ENCODE peak calls at places on chromosome 11, in six cellular contexts. Z, W, T, V, S and Q are unnamed samples.

GRCh38 chr11:122140535-122140934 is 24.5 kb upstream of the BLID start:
- DNase-seq in S (no peak), W (no peak), V (no peak), T (no peak), Z (no peak), Q (no peak)

GRCh38 chr11:27934830-27935145 is 173.2 kb downstream of the KIF18A start:
- DNase-seq in V (peak; percentile 4), W (no peak), Z (no peak), T (no peak), S (no peak), Q (no peak)

GRCh38 chr11:120215634-120216033 is 4.8 kb downstream of the OAF start:
- DNase-seq in S (no peak), V (no peak), T (no peak), W (no peak), Z (peak; percentile 39), Q (no peak)

GRCh38 chr11:9004310-9004945 is 627 bp upstream of the NRIP3 start:
- DNase-seq in V (no peak), S (no peak), Z (peak; percentile 17), W (peak; percentile 81), T (no peak), Q (no peak)

GRCh38 chr11:47400813-47401279 is 7.5 kb upstream of the SLC39A13 start:
- DNase-seq in T (peak; percentile 69), W (no peak), S (no peak), V (peak; percentile 83), Z (peak; percentile 45), Q (no peak)

GRCh38 chr11:134008593-134008992 is 51.8 kb upstream of the IGSF9B start:
- DNase-seq in V (no peak), W (no peak), T (no peak), Z (no peak), S (no peak), Q (no peak)

GRCh38 chr11:102318469-102318868 is 1.2 kb downstream of the BIRC3 start:
- DNase-seq in T (no peak), W (no peak), V (no peak), S (no peak), Z (no peak), Q (no peak)

GRCh38 chr11:2366733-2367132 is 10.4 kb upstream of the CD81 start:
- DNase-seq in W (no peak), S (no peak), T (no peak), V (no peak), Z (no peak), Q (no peak)

GRCh38 chr11:115324569-115325432 is 179.4 kb downstream of the CADM1 start:
- DNase-seq in S (peak; percentile 70), Z (peak; percentile 34), W (no peak), V (peak; percentile 33), T (peak; percentile 13), Q (peak; percentile 7)
- TF ChIP-seq GABPA in S (peak; percentile 21), Z (no peak), W (no peak), V (no peak), T (no peak), Q (no peak)

GRCh38 chr11:63767415-63768231 is 952 bp downstream of the ZFTA start:
- DNase-seq in Z (peak; percentile 81), W (peak; percentile 78), V (peak; percentile 85), S (peak; percentile 49), T (no peak), Q (peak; percentile 41)
- TF ChIP-seq GABPA in Z (no peak), W (no peak), V (no peak), S (no peak), T (no peak), Q (no peak)

DNA sequence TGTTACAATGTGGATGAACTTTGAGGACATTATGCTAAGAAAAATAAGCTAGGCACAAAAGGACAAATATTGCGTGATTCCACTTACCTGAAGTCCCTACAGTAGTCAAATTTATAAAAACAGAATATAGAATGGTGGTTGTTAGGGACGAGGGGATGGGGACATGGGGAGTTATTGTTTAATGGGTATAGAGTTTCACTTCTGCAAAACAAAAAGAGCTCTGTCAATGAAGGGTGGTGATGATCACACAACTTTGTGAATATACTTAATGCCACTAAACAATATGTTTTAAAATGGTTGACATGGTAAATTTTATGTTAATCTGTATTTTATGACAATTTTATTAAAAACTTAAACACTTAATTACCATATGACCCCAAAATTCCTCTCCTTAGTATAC is 26.1 kb downstream of the INTS4 start:
- DNase-seq in Z (no peak), V (no peak), W (no peak), T (peak; percentile 7), S (no peak), Q (no peak)
- TF ChIP-seq GABPA in Z (no peak), V (no peak), W (no peak), T (no peak), S (no peak), Q (no peak)

DNA sequence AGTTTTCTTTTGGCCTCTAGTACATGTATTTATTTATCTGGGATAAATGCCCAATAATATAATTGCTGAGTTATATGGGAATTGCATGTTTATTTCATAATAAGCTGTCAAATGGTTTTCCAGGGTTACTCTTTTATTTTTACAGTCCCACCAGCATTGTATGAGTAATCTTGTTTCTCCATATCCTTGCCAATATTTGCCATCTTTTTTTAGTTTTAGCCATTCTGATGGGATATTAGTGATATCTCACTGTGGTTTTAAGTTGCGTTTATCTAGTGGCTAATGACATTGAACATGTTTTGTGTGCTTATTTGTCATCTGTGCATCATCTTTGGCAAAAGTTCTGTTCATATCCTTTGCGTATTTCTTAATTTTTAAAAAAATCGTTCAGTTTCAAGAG is 372.8 kb upstream of the CCDC179 start:
- DNase-seq in W (no peak), S (no peak), T (no peak), Z (no peak), V (no peak), Q (no peak)
- TF ChIP-seq GABPA in W (no peak), S (no peak), T (no peak), Z (no peak), V (no peak), Q (no peak)

GRCh38 chr11:76835928-76836612 is 24.6 kb upstream of the ACER3 start:
- DNase-seq in V (no peak), S (no peak), Z (no peak), W (no peak), T (no peak), Q (no peak)
- TF ChIP-seq GABPA in V (no peak), S (no peak), Z (no peak), W (no peak), T (no peak), Q (no peak)

DNA sequence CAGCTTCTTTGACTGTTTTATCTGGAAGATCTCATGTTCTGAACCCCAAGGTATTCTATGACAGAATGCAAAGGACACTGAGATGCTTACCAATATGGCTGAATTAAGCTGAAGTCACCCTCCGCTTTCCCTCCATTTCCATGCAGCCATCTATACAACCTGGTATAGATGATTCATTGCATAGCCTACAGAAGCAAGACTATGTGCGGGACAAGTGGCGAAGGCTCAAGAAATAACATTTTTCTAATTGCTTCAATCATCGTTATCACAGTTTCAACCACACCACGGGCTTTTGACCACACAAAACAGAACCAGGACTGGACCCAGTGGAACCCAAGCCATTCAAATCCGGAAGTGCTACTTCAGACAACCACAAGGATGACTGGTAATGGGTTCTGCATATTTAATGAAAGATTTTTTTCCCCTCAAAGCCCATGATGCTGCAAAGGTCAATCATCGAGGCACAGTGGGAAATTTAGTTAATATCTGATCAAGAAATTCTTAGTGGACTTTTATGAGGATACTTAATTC is 61.9 kb downstream of the CD44 start:
- DNase-seq in V (no peak), T (no peak), W (no peak), S (no peak), Z (no peak), Q (no peak)
- TF ChIP-seq GABPA in V (no peak), T (no peak), W (no peak), S (no peak), Z (no peak), Q (no peak)